ENCODE peak calls at places on chromosome X, in seven cellular contexts. Y is tibial nerve, A is suprapubic skin, J is ovary, O is transverse colon, G is A549, C is HCT116. R is an unnamed sample.

GRCh38 chrX:53055244-53055849 is 6.8 kb downstream of the GPR173 start:
- DNase-seq in J (no peak), O (no peak), A (no peak), C (no peak), Y (no peak), G (no peak), R (no peak)

GRCh38 chrX:63967541-63967940 is 182.5 kb upstream of the ARHGEF9 start:
- DNase-seq in A (no peak), O (no peak), C (no peak), Y (no peak), J (no peak), G (no peak), R (no peak)

GRCh38 chrX:2967584-2967983 is 38.4 kb upstream of the ARSD start:
- DNase-seq in O (no peak), A (no peak), Y (no peak), G (no peak), C (no peak), J (no peak), R (no peak)

GRCh38 chrX:8724176-8724757 is 7.7 kb downstream of the ANOS1 start:
- DNase-seq in C (no peak), A (no peak), J (no peak), G (peak), O (no peak), Y (no peak), R (no peak)

GRCh38 chrX:9122504-9123245 is 88.7 kb upstream of the FAM9B start:
- DNase-seq in J (no peak), Y (peak), A (no peak), C (no peak), G (no peak), O (no peak), R (no peak)

GRCh38 chrX:19627533-19627932 is 112.2 kb upstream of the MAP3K15 start:
- DNase-seq in Y (no peak), G (no peak), J (no peak), C (no peak), A (no peak), O (no peak), R (no peak)

GRCh38 chrX:115560211-115560977 is 580 bp upstream of the PLS3 start:
- DNase-seq in J (no peak), C (peak), G (peak), A (no peak), O (no peak), Y (no peak), R (no peak)

GRCh38 chrX:132270699-132271098 is 51.5 kb upstream of the RAP2C start:
- DNase-seq in Y (peak), A (peak), G (no peak), J (peak), O (peak), C (no peak), R (no peak)

GRCh38 chrX:114964374-114964773 is 53.0 kb downstream of the IL13RA2 start:
- DNase-seq in Y (no peak), J (no peak), A (no peak), G (no peak), C (no peak), O (no peak), R (no peak)

GRCh38 chrX:16552546-16552945 is 97.4 kb upstream of the S100G start:
- DNase-seq in J (no peak), Y (no peak), A (no peak), G (no peak), O (no peak), C (no peak), R (no peak)

GRCh38 chrX:25524150-25524549 is 508.4 kb upstream of the ARX start:
- DNase-seq in C (no peak), Y (no peak), O (no peak), A (no peak), J (no peak), G (peak), R (no peak)

GRCh38 chrX:23907106-23907495 is 637 bp downstream of the APOO start:
- DNase-seq in O (no peak), G (no peak), C (no peak), Y (no peak), J (no peak), A (no peak), R (no peak)

GRCh38 chrX:39150210-39150609 is 349.0 kb downstream of the MID1IP1 start:
- DNase-seq in Y (no peak), A (no peak), C (no peak), J (no peak), O (no peak), G (no peak), R (no peak)

GRCh38 chrX:32045149-32045548 is 973.3 kb upstream of the FTHL17 start:
- DNase-seq in Y (no peak), C (no peak), J (no peak), A (no peak), G (no peak), O (no peak), R (no peak)

GRCh38 chrX:106692425-106693075 is 34.0 kb upstream of the RNF128 start:
- DNase-seq in G (no peak), O (peak), Y (no peak), C (no peak), J (no peak), A (no peak), R (no peak)

GRCh38 chrX:39367429-39367828 is 566.2 kb downstream of the MID1IP1 start:
- DNase-seq in Y (no peak), O (peak), C (no peak), G (no peak), A (no peak), J (no peak), R (no peak)

GRCh38 chrX:134794692-134795091 is 136.4 kb upstream of the PLAC1 start:
- DNase-seq in G (no peak), J (no peak), C (no peak), A (no peak), Y (no peak), O (no peak), R (no peak)

GRCh38 chrX:136619889-136620505 is 28.0 kb upstream of the CD40LG start:
- DNase-seq in A (no peak), C (no peak), J (no peak), G (no peak), Y (no peak), O (no peak), R (no peak)

GRCh38 chrX:33434256-33435092 is 223.1 kb upstream of the DMD start:
- DNase-seq in C (no peak), J (peak), O (peak), G (no peak), A (no peak), Y (peak), R (no peak)

GRCh38 chrX:98203800-98204199 is 1320.1 kb downstream of the RPA4 start:
- DNase-seq in A (no peak), G (no peak), Y (no peak), J (no peak), C (no peak), O (no peak), R (no peak)

GRCh38 chrX:146278381-146278780 is 460.8 kb downstream of the SLITRK2 start:
- DNase-seq in A (no peak), J (no peak), O (no peak), C (no peak), Y (no peak), G (no peak), R (no peak)

GRCh38 chrX:134528936-134529335 is 69.0 kb downstream of the HPRT1 start:
- DNase-seq in J (no peak), O (no peak), G (no peak), C (no peak), Y (no peak), A (no peak), R (no peak)

GRCh38 chrX:14015294-14015693 is 14.4 kb downstream of the GEMIN8 start:
- DNase-seq in C (no peak), G (no peak), Y (no peak), J (no peak), A (no peak), O (no peak), R (no peak)

GRCh38 chrX:143998261-143998660 is 114.4 kb downstream of the UBE2NL start:
- DNase-seq in O (no peak), C (no peak), G (no peak), J (no peak), A (no peak), Y (no peak), R (no peak)

GRCh38 chrX:30349946-30350345 is 40.8 kb upstream of the NR0B1 start:
- DNase-seq in C (no peak), Y (no peak), O (no peak), G (no peak), J (no peak), A (no peak), R (no peak)

GRCh38 chrX:47366051-47366722 is 4.2 kb upstream of the ZNF157 start:
- DNase-seq in J (peak), G (peak), A (peak), O (peak), C (no peak), Y (peak), R (no peak)

GRCh38 chrX:73840120-73840924 is 277.3 kb downstream of the CHIC1 start:
- DNase-seq in A (no peak), J (no peak), O (no peak), C (no peak), G (no peak), Y (no peak), R (no peak)

GRCh38 chrX:118324588-118324987 is 21.3 kb upstream of the WDR44 start:
- DNase-seq in Y (no peak), A (no peak), G (no peak), J (no peak), O (no peak), C (no peak), R (no peak)

GRCh38 chrX:49773993-49774392 is 55.1 kb upstream of the PAGE4 start:
- DNase-seq in G (no peak), Y (no peak), C (no peak), O (no peak), J (no peak), A (no peak), R (no peak)

GRCh38 chrX:116873678-116874077 is 410.9 kb upstream of the CT83 start:
- DNase-seq in C (no peak), O (no peak), A (no peak), Y (no peak), J (no peak), G (no peak), R (peak)

GRCh38 chrX:37348237-37349130 is 680 bp upstream of the PRRG1 start:
- DNase-seq in O (no peak), C (no peak), G (no peak), Y (no peak), A (no peak), J (no peak), R (no peak)

GRCh38 chrX:1601768-1602085 is 10.3 kb downstream of the AKAP17A start:
- DNase-seq in A (no peak), O (no peak), C (no peak), G (no peak), J (no peak), Y (no peak), R (no peak)

GRCh38 chrX:12007881-12008280 is 130.4 kb upstream of the FRMPD4 start:
- DNase-seq in C (peak), Y (no peak), G (peak), O (no peak), J (no peak), A (no peak), R (no peak)

GRCh38 chrX:112043997-112044396 is 38.6 kb downstream of the TRPC5 start:
- DNase-seq in O (no peak), C (peak), J (no peak), A (no peak), Y (no peak), G (no peak), R (no peak)

GRCh38 chrX:115561605-115562491 is 874 bp downstream of the PLS3 start:
- DNase-seq in J (peak), A (peak), O (peak), C (no peak), Y (peak), G (peak), R (no peak)

GRCh38 chrX:156001667-156002021 is 4.1 kb downstream of the IL9R start:
- DNase-seq in J (no peak), C (no peak), O (no peak), A (no peak), G (no peak), Y (no peak), R (no peak)

GRCh38 chrX:156004256-156004655 is 6.8 kb downstream of the IL9R start:
- DNase-seq in O (no peak), C (no peak), Y (no peak), G (no peak), A (no peak), J (no peak), R (no peak)

GRCh38 chrX:156001001-156001666 is 3.6 kb downstream of the IL9R start:
- DNase-seq in G (no peak), O (no peak), Y (no peak), J (no peak), A (no peak), C (no peak), R (no peak)

GRCh38 chrX:156003486-156004185 is 6.1 kb downstream of the IL9R start:
- DNase-seq in C (no peak), Y (no peak), G (no peak), J (no peak), A (no peak), O (no peak), R (no peak)

DNA sequence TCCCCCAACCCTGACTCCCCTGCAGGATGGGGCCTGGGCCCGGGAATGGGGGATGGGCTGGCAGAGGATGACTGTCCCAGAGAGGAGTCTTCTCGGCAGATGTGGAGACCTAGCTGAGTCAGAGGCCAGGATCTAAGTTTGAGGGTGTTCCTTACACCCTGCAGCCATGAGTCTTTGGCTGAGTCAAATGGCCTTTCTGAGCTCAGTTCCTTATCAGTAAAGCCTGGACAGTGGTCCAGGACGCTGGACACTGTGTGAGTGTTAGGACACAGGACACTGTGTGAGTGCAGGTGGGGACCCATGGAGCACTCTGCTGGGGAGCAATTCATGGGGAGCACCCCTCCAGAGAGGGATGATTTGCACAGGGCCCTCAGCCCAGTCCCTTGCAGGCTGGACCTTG is 5.0 kb downstream of the IL9R start:
- DNase-seq in C (no peak), A (no peak), J (no peak), O (no peak), Y (no peak), G (no peak), R (no peak)
- TF ChIP-seq POLR2A in C (no peak), A (no peak), J (no peak), O (no peak), Y (no peak), G (no peak), R (no peak)

DNA sequence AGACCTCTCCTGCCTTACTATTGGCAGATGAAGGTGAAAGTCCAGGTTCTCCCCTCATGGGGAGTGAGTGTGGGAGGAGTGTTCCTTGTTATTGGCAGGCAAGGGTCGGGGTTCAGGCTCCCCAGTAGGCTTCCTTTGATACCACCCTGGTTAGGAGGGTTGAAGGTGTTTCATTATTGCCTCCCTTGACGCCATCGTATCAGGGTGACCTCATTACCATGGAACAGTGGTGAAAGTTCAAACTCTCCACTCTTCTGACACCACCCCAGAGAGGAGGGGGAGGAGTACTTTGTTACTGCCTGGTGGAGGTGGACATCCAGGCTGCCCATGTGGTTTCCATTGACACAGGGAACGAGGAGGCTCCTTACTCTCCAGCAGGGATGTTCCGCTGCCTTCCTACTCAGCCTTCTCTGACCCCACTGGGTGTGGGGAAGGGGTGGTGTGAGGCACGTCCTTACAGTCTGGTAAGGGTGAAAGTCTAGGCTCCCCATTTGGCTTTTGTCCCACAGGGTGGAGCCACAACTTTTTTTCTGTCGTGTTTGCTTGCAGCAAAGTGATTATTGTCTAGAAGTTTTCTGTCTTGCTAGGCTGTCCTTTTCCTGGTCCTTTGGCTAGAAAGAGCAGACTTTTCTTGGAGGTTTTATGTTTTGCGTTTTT is 37.2 kb upstream of the USP9X start:
- DNase-seq in G (no peak), A (no peak), O (peak), Y (no peak), J (no peak), C (no peak), R (no peak)
- TF ChIP-seq POLR2A in G (no peak), A (no peak), O (peak), Y (no peak), J (no peak), C (no peak), R (no peak)

DNA sequence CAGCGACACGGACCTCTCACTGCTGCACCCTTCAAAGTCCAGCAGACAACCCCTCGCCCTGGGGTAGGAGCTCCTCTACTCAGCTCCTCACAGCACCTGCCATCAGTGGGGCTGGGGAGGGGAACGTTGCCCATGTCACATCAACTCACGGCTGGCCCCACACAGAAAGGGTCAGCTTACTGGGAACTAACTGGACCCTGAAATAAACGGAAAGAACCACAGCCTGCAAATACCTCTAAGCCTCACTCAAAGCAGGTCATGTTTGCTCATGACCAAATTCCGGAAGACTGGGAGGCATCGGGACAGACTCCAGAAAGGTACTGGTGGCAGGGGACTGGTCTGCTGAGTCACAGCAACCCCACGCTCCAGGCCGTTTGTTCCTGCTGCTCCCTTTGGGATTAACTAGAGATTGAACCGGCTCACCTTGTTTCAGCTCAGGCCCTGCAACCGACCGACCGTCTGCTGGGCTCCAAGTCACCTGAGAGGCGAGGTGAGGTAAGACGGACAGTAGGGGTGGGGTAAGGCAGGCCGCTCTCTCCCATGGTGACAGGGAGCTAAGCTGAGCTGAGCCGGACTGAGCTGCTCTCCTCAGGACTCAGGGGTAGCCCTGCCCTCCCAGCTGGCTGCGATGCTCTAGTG is 5.6 kb downstream of the G6PD start:
- DNase-seq in C (no peak), Y (no peak), O (no peak), J (no peak), A (peak), G (no peak), R (no peak)
- TF ChIP-seq POLR2A in C (no peak), Y (no peak), O (no peak), J (no peak), A (no peak), G (peak), R (no peak)

GRCh38 chrX:66014084-66014483 is 25.8 kb downstream of the VSIG4 start:
- DNase-seq in A (no peak), G (no peak), C (no peak), Y (no peak), O (no peak), J (no peak), R (no peak)

GRCh38 chrX:66015906-66016689 is 23.8 kb downstream of the VSIG4 start:
- DNase-seq in J (no peak), A (no peak), C (no peak), O (no peak), Y (no peak), G (no peak), R (no peak)

GRCh38 chrX:66016905-66017658 is 22.8 kb downstream of the VSIG4 start:
- DNase-seq in G (no peak), J (no peak), O (no peak), C (no peak), Y (no peak), A (no peak), R (no peak)

GRCh38 chrX:66014560-66014959 is 25.3 kb downstream of the VSIG4 start:
- DNase-seq in G (no peak), O (no peak), C (no peak), J (no peak), Y (no peak), A (no peak), R (no peak)

GRCh38 chrX:66015152-66015827 is 24.6 kb downstream of the VSIG4 start:
- DNase-seq in A (no peak), G (no peak), C (no peak), J (no peak), Y (no peak), O (peak), R (no peak)
- TF ChIP-seq POLR2A in A (peak), G (no peak), C (no peak), J (no peak), Y (peak), O (peak), R (no peak)

GRCh38 chrX:149629730-149630387 is 1.7 kb downstream of the TMEM185A start:
- DNase-seq in G (no peak), A (no peak), J (no peak), O (no peak), Y (no peak), C (no peak), R (no peak)

GRCh38 chrX:149633511-149633910 is 1.9 kb upstream of the TMEM185A start:
- DNase-seq in A (no peak), J (no peak), C (no peak), Y (no peak), O (no peak), G (no peak), R (no peak)

GRCh38 chrX:149630681-149631292 is 805 bp downstream of the TMEM185A start:
- DNase-seq in Y (no peak), G (peak), J (peak), O (no peak), A (no peak), C (no peak), R (peak)

GRCh38 chrX:149628768-149629167 is 2.8 kb downstream of the TMEM185A start:
- DNase-seq in O (no peak), J (no peak), C (no peak), Y (no peak), G (no peak), A (no peak), R (no peak)

DNA sequence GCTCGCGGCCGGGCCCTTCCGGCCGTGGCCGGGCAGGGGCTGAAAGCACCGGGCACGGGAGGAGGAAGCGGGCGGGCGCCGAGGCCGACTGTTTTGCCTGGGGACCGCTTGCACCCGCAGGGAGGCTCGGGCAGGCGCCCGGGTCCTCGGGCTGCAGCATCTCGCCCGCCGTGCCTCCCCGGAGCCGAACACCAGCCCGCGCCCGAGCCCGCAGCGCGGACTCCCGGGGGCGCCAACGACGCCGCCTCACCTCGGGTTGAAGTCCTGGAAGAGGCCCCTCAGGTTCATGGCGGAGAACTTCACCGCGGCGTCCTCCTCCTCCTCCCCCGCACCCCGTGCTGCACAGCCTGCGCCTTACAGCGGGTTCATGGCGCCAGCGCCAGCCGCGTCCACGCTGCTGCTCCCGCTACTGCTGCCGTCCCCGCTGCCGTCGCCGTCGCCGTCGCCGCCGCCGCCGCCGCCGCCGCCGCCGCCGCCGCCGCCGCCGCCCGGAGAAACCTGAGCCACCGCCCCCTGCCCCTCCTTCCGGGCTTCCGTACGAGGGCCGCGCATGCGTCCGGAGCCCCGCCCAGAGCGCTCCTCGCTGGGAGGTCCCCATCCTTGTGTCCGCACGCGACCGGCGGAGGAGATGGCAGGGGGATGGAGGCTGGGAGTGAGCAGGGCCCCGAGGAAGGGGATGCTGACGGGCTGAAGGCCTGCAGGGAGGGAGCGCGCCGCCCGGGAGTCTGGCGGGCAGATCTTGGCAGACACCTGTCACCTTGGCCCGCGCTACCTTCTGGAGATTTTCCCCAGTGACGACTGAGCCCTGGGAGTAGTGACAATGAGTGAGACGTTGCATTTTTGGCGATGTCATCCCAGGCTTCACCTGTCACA is at the start of gene TMEM185A:
- DNase-seq in C (peak), J (peak), A (peak), O (peak), Y (peak), G (peak), R (peak)
- TF ChIP-seq POLR2A in C (no peak), J (no peak), A (no peak), O (no peak), Y (no peak), G (peak), R (peak)